ENCODE peak calls at places on chromosomes 4 and X, in nine cellular contexts. T, I, S, E, A, X, B, Y and W are unnamed samples.

GRCh38 chr4:170001688-170002267 is 24.4 kb downstream of the MFAP3L start:
- DNase-seq in T (no peak), I (no peak), S (no peak), E (no peak), A (no peak), X (no peak), B (no peak), Y (no peak), W (no peak)

GRCh38 chr4:167964766-167965373 is 127.5 kb upstream of the ANXA10 start:
- DNase-seq in T (no peak), I (no peak), S (peak; percentile 14), E (no peak), A (no peak), X (no peak), B (no peak), Y (no peak), W (no peak)

GRCh38 chrX:33032700-33033099 is 178.6 kb downstream of the DMD start:
- DNase-seq in T (no peak), I (no peak), S (no peak), E (no peak), A (no peak), X (no peak), B (no peak), Y (no peak), W (no peak)

GRCh38 chr4:35423104-35423503 is 821.2 kb downstream of the ARAP2 start:
- DNase-seq in T (no peak), I (no peak), S (no peak), E (no peak), A (no peak), X (no peak), B (no peak), Y (no peak), W (no peak)

GRCh38 chrX:138890491-138890890 is 179.0 kb upstream of the FGF13 start:
- DNase-seq in T (no peak), I (no peak), S (peak; percentile 50), E (no peak), A (no peak), X (no peak), B (no peak), Y (no peak), W (no peak)

GRCh38 chr4:103197765-103198110 is 405 bp downstream of the CENPE start:
- DNase-seq in T (no peak), I (no peak), S (no peak), E (no peak), A (no peak), X (no peak), B (no peak), Y (no peak), W (no peak)

GRCh38 chrX:74015379-74016019 is 288.5 kb upstream of the ZCCHC13 start:
- DNase-seq in T (peak; percentile 55), I (peak; percentile 66), S (peak; percentile 84), E (peak; percentile 73), A (peak; percentile 84), X (peak; percentile 46), B (peak; percentile 25), Y (peak; percentile 34), W (peak; percentile 21)

GRCh38 chr4:183097251-183098079 is 1.6 kb upstream of the WWC2 start:
- DNase-seq in T (peak; percentile 78), I (no peak), S (no peak), E (no peak), A (no peak), X (peak; percentile 40), B (no peak), Y (peak; percentile 27), W (no peak)

GRCh38 chr4:72500214-72500613 is 68.8 kb downstream of the ADAMTS3 start:
- DNase-seq in T (no peak), I (no peak), S (no peak), E (no peak), A (no peak), X (no peak), B (no peak), Y (no peak), W (no peak)

GRCh38 chr4:114272226-114272625 is 292.8 kb upstream of the ARSJ start:
- DNase-seq in T (no peak), I (no peak), S (peak; percentile 16), E (no peak), A (peak; percentile 35), X (no peak), B (no peak), Y (no peak), W (no peak)

GRCh38 chr4:26858947-26859401 is 1.7 kb upstream of the STIM2 start:
- DNase-seq in T (no peak), I (peak; percentile 57), S (no peak), E (no peak), A (no peak), X (no peak), B (no peak), Y (no peak), W (no peak)

GRCh38 chr4:26858035-26858918 is 2.4 kb upstream of the STIM2 start:
- DNase-seq in T (no peak), I (peak; percentile 50), S (no peak), E (no peak), A (no peak), X (no peak), B (no peak), Y (no peak), W (no peak)

GRCh38 chr4:26860157-26860921 is at the start of gene STIM2:
- DNase-seq in T (peak; percentile 99), I (peak; percentile 98), S (peak; percentile 99), E (peak; percentile 97), A (peak; percentile 98), X (peak; percentile 96), B (peak; percentile 98), Y (peak; percentile 94), W (peak; percentile 97)

GRCh38 chr4:26860922-26861433 is 337 bp downstream of the STIM2 start:
- DNase-seq in T (peak; percentile 73), I (peak; percentile 76), S (peak; percentile 81), E (peak; percentile 59), A (peak; percentile 77), X (peak; percentile 65), B (no peak), Y (peak; percentile 67), W (no peak)

GRCh38 chr4:26859762-26860156 is 882 bp upstream of the STIM2 start:
- DNase-seq in T (no peak), I (peak; percentile 52), S (no peak), E (no peak), A (no peak), X (no peak), B (no peak), Y (no peak), W (no peak)
- H3K27ac ChIP-seq in T (no peak overlapping the region), I (peak overlapping the region; percentile 87), S (peak overlapping the region; percentile 58), E (peak overlapping the region; percentile 97), A (peak overlapping the region; percentile 78), X (no peak overlapping the region), B (peak overlapping the region; percentile 88), Y (peak overlapping the region; percentile 89), W (peak overlapping the region; percentile 76)

GRCh38 chr4:145843148-145843547 is 95.5 kb downstream of the ZNF827 start:
- DNase-seq in T (no peak), I (no peak), S (no peak), E (no peak), A (no peak), X (no peak), B (no peak), Y (no peak), W (no peak)
- H3K27ac ChIP-seq in T (no peak overlapping the region), I (no peak overlapping the region), S (no peak overlapping the region), E (no peak overlapping the region), A (no peak overlapping the region), X (no peak overlapping the region), B (no peak overlapping the region), Y (no peak overlapping the region), W (no peak overlapping the region)

GRCh38 chrX:78103656-78104446 is at the start of gene PGK1:
- DNase-seq in T (peak; percentile 79), I (peak; percentile 95), S (peak; percentile 91), E (peak; percentile 97), A (peak; percentile 95), X (peak; percentile 97), B (peak; percentile 91), Y (peak; percentile 96), W (peak; percentile 87)

GRCh38 chrX:78106651-78106986 is 2.6 kb downstream of the PGK1 start:
- DNase-seq in T (no peak), I (no peak), S (no peak), E (no peak), A (no peak), X (no peak), B (no peak), Y (no peak), W (no peak)

GRCh38 chrX:78104447-78105176 is 564 bp downstream of the PGK1 start:
- DNase-seq in T (no peak), I (peak; percentile 56), S (peak; percentile 55), E (peak; percentile 57), A (peak; percentile 72), X (peak; percentile 53), B (peak; percentile 16), Y (peak; percentile 51), W (peak; percentile 24)

GRCh38 chrX:78103001-78103634 is 930 bp upstream of the PGK1 start:
- DNase-seq in T (no peak), I (no peak), S (no peak), E (no peak), A (no peak), X (no peak), B (no peak), Y (no peak), W (no peak)

GRCh38 chrX:78105944-78106650 is 2.0 kb downstream of the PGK1 start:
- DNase-seq in T (no peak), I (no peak), S (no peak), E (no peak), A (no peak), X (no peak), B (no peak), Y (no peak), W (no peak)
- H3K27ac ChIP-seq in T (no peak overlapping the region), I (no peak overlapping the region), S (no peak overlapping the region), E (no peak overlapping the region), A (peak overlapping the region; percentile 99), X (peak overlapping the region; percentile 37), B (peak overlapping the region; percentile 92), Y (peak overlapping the region; percentile 92), W (no peak overlapping the region)

GRCh38 chrX:46279925-46280313 is 265.3 kb downstream of the ZNF674 start:
- DNase-seq in T (no peak), I (no peak), S (no peak), E (no peak), A (no peak), X (no peak), B (no peak), Y (no peak), W (no peak)
- H3K27ac ChIP-seq in T (no peak overlapping the region), I (no peak overlapping the region), S (no peak overlapping the region), E (no peak overlapping the region), A (no peak overlapping the region), X (no peak overlapping the region), B (no peak overlapping the region), Y (no peak overlapping the region), W (no peak overlapping the region)